ENCODE peak calls at places on chromosome 10, in eight cellular contexts. M is renal cortical epithelial cell; C is NT2/D1; X is neural crest cell; P is naive thymus-derived CD8-positive, alpha-beta T cell; J is cardiac fibroblast; E is NCI-H2081 treated with DMSO at 0.1 percent for 48 hours; U is globus pallidus. Q is an unnamed sample.

GRCh38 chr10:32983333-32983909 is 25.4 kb upstream of the ITGB1 start:
- DNase-seq in E (no peak), U (no peak), X (no peak), P (no peak), M (peak), J (peak), C (no peak), Q (no peak)

GRCh38 chr10:130774871-130775270 is 536.6 kb downstream of the TCERG1L start:
- DNase-seq in E (no peak), J (no peak), P (no peak), M (no peak), C (no peak), U (no peak), X (no peak), Q (no peak)

GRCh38 chr10:33410096-33410859 is 75.8 kb upstream of the NRP1 start:
- DNase-seq in C (no peak), X (no peak), J (no peak), U (no peak), P (no peak), E (no peak), M (no peak), Q (no peak)

GRCh38 chr10:110034596-110034995 is 26.8 kb downstream of the ADD3 start:
- DNase-seq in P (no peak), C (no peak), E (no peak), X (no peak), U (no peak), M (no peak), J (no peak), Q (no peak)

GRCh38 chr10:124558339-124558685 is 96.7 kb downstream of the LHPP start:
- DNase-seq in M (no peak), J (no peak), P (peak), C (no peak), X (no peak), E (no peak), U (no peak), Q (no peak)

GRCh38 chr10:103870503-103870902 is 15.1 kb upstream of the SH3PXD2A start:
- DNase-seq in M (no peak), X (no peak), J (peak), P (no peak), C (no peak), E (no peak), U (no peak), Q (no peak)

GRCh38 chr10:109892885-109893284 is 30.4 kb downstream of the XPNPEP1 start:
- DNase-seq in J (no peak), C (no peak), U (no peak), P (no peak), M (no peak), E (no peak), X (no peak), Q (peak)

GRCh38 chr10:124249196-124249595 is 155.8 kb upstream of the CHST15 start:
- DNase-seq in E (no peak), U (no peak), M (no peak), X (no peak), P (no peak), J (no peak), C (no peak), Q (no peak)

GRCh38 chr10:125656523-125656922 is 26.4 kb downstream of the TEX36 start:
- DNase-seq in C (no peak), M (no peak), E (no peak), J (no peak), X (no peak), P (no peak), U (no peak), Q (no peak)

GRCh38 chr10:77416327-77417135 is 221.1 kb downstream of the KCNMA1 start:
- DNase-seq in J (peak), P (no peak), X (no peak), C (no peak), M (peak), E (no peak), U (no peak), Q (no peak)

GRCh38 chr10:130371156-130371555 is 235.0 kb downstream of the GLRX3 start:
- DNase-seq in X (no peak), M (no peak), U (no peak), E (no peak), P (no peak), J (no peak), C (no peak), Q (no peak)

GRCh38 chr10:117004627-117005453 is at the start of gene SHTN1:
- DNase-seq in P (no peak), J (peak), E (peak), C (no peak), X (peak), M (peak), U (peak), Q (peak)

GRCh38 chr10:15474671-15475070 is 103.6 kb upstream of the FAM171A1 start:
- DNase-seq in E (no peak), X (no peak), P (no peak), U (no peak), M (no peak), J (no peak), C (no peak), Q (no peak)